ENCODE peak calls at places on chromosomes 1 and 21, in eight cellular contexts. B is stomach; F is transverse colon; E is adrenal gland; T is breast epithelium; R is heart left ventricle; C is K562; L is CD4-positive, alpha-beta T cell. I is an unnamed sample.

GRCh38 chr1:115098979-115099692 is 9.8 kb upstream of the TSPAN2 start:
- DNase-seq in B (peak; percentile 52), F (peak; percentile 72), E (no peak), T (no peak), R (peak; percentile 21), C (no peak), L (peak; percentile 88), I (peak; percentile 41)

GRCh38 chr1:234554478-234555311 is 55.3 kb downstream of the IRF2BP2 start:
- DNase-seq in B (no peak), F (no peak), E (peak; percentile 10), T (no peak), R (no peak), C (peak; percentile 56), L (no peak), I (no peak)

GRCh38 chr1:7745783-7746182 is 25.3 kb upstream of the VAMP3 start:
- DNase-seq in B (no peak), F (no peak), E (no peak), T (peak; percentile 60), R (no peak), C (no peak), L (no peak), I (peak; percentile 90)

GRCh38 chr1:45038240-45038639 is 26.2 kb downstream of the UROD start:
- DNase-seq in B (no peak), F (no peak), E (no peak), T (no peak), R (no peak), C (no peak), L (no peak), I (no peak)

GRCh38 chr1:35444519-35444774 is 112.8 kb downstream of the KIAA0319L start:
- DNase-seq in B (no peak), F (no peak), E (no peak), T (no peak), R (no peak), C (no peak), L (no peak), I (no peak)

GRCh38 chr21:27346041-27346448 is 379.2 kb upstream of the ADAMTS5 start:
- DNase-seq in B (no peak), F (no peak), E (no peak), T (no peak), R (no peak), C (no peak), L (no peak), I (peak; percentile 5)

GRCh38 chr1:73065585-73065984 is 783.2 kb upstream of the NEGR1 start:
- DNase-seq in B (no peak), F (no peak), E (no peak), T (no peak), R (no peak), C (no peak), L (no peak), I (no peak)

GRCh38 chr1:228401782-228402637 is 4.6 kb downstream of the TRIM11 start:
- DNase-seq in B (no peak), F (no peak), E (no peak), T (no peak), R (no peak), C (no peak), L (no peak), I (no peak)

GRCh38 chr1:81329061-81329460 is 471.7 kb upstream of the ADGRL2 start:
- DNase-seq in B (no peak), F (no peak), E (no peak), T (no peak), R (no peak), C (no peak), L (no peak), I (no peak)

GRCh38 chr1:203454986-203455471 is 20.6 kb upstream of the PRELP start:
- DNase-seq in B (no peak), F (no peak), E (no peak), T (no peak), R (no peak), C (no peak), L (no peak), I (no peak)

GRCh38 chr1:44802306-44803061 is 2.3 kb downstream of the PLK3 start:
- DNase-seq in B (no peak), F (no peak), E (peak; percentile 29), T (no peak), R (peak; percentile 22), C (peak; percentile 68), L (peak; percentile 17), I (no peak)

GRCh38 chr1:212482352-212483153 is 49.8 kb downstream of the NENF start:
- DNase-seq in B (no peak), F (peak; percentile 44), E (no peak), T (no peak), R (no peak), C (no peak), L (no peak), I (peak; percentile 38)

GRCh38 chr1:191519519-191519918 is 638.7 kb upstream of the RGS18 start:
- DNase-seq in B (no peak), F (no peak), E (no peak), T (no peak), R (no peak), C (no peak), L (no peak), I (no peak)

GRCh38 chr1:229887043-229887822 is 179.8 kb upstream of the GALNT2 start:
- DNase-seq in B (peak; percentile 31), F (no peak), E (no peak), T (no peak), R (peak; percentile 48), C (no peak), L (no peak), I (peak; percentile 97)

GRCh38 chr1:81954388-81955023 is 153.8 kb downstream of the ADGRL2 start:
- DNase-seq in B (no peak), F (no peak), E (no peak), T (no peak), R (no peak), C (no peak), L (no peak), I (no peak)

GRCh38 chr1:234531181-234532132 is 52.5 kb upstream of the TARBP1 start:
- DNase-seq in B (peak; percentile 62), F (peak; percentile 44), E (peak; percentile 48), T (peak; percentile 82), R (peak; percentile 77), C (no peak), L (no peak), I (peak; percentile 53)

GRCh38 chr1:219906924-219907771 is 21.2 kb downstream of the SLC30A10 start:
- DNase-seq in B (no peak), F (no peak), E (no peak), T (no peak), R (no peak), C (peak; percentile 87), L (no peak), I (no peak)

GRCh38 chr1:9689971-9690381 is 38.4 kb downstream of the PIK3CD start:
- DNase-seq in B (peak; percentile 30), F (peak; percentile 38), E (no peak), T (no peak), R (peak; percentile 25), C (peak; percentile 58), L (peak; percentile 18), I (no peak)

GRCh38 chr1:151710187-151710586 is 6.4 kb downstream of the CELF3 start:
- DNase-seq in B (no peak), F (no peak), E (no peak), T (no peak), R (no peak), C (peak; percentile 74), L (peak; percentile 29), I (no peak)

GRCh38 chr1:215878128-215878527 is 311.0 kb downstream of the KCTD3 start:
- DNase-seq in B (no peak), F (no peak), E (no peak), T (no peak), R (no peak), C (no peak), L (no peak), I (no peak)

GRCh38 chr1:159953866-159954515 is at the start of gene SLAMF9:
- DNase-seq in B (no peak), F (no peak), E (no peak), T (no peak), R (no peak), C (no peak), L (no peak), I (peak; percentile 57)

GRCh38 chr1:31872658-31873636 is 57.1 kb upstream of the SPOCD1 start:
- DNase-seq in B (no peak), F (no peak), E (no peak), T (no peak), R (no peak), C (no peak), L (no peak), I (no peak)

GRCh38 chr1:205706601-205707502 is 26.5 kb upstream of the SLC45A3 start:
- DNase-seq in B (no peak), F (no peak), E (no peak), T (no peak), R (no peak), C (peak; percentile 36), L (no peak), I (no peak)
- TF ChIP-seq CTCF in B (no peak), F (no peak), E (no peak), T (no peak), R (no peak), C (no peak), L (no peak), I (no peak)

GRCh38 chr1:247043406-247043805 is 35.2 kb downstream of the ZNF670 start:
- DNase-seq in B (no peak), F (no peak), E (no peak), T (no peak), R (no peak), C (no peak), L (no peak), I (no peak)
- H3K9me3 ChIP-seq in B (peaks cover 52% of the 10 kb centered on the region), F (peaks cover 59% of the 10 kb centered on the region), E (no peaks in the 10 kb centered on the region), T (peaks cover 60% of the 10 kb centered on the region), R (no peaks in the 10 kb centered on the region), C (peaks cover 30% of the 10 kb centered on the region), L (peaks cover 95% of the 10 kb centered on the region), I (peaks cover 41% of the 10 kb centered on the region)

DNA sequence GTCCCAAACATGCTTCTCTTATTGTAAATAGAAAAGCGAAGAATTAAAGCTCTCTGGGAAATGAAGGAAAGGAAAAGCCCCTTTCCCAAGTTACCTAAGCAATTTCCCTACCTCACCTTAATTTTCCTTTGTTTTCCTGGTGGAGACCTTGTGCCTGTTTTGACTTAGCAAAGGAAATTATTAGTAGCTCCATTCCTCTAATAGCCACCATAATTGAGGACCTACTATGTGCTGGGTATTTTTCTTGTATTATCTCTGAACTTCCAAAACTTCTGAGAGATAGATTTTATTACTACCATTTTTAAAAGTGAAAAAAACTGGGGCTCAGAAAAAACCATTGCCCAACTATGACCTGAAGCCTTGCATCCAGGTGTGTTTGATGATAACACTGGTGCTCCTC is 39.3 kb downstream of the BCL9 start:
- DNase-seq in B (no peak), F (no peak), E (no peak), T (no peak), R (no peak), C (no peak), L (no peak), I (no peak)
- H3K27ac ChIP-seq in B (no peak overlapping the region), F (no peak overlapping the region), E (no peak overlapping the region), T (no peak overlapping the region), R (no peak overlapping the region), C (no peak overlapping the region), L (no peak overlapping the region), I (no peak overlapping the region)

GRCh38 chr1:38873027-38873969 is at the start of gene MYCBP:
- DNase-seq in B (peak; percentile 96), F (peak; percentile 97), E (peak; percentile 96), T (peak; percentile 92), R (peak; percentile 97), C (peak; percentile 98), L (peak; percentile 94), I (peak; percentile 94)
- TF ChIP-seq CTCF in B (peak; percentile 17), F (peak; percentile 23), E (peak; percentile 22), T (peak; percentile 33), R (peak; percentile 45), C (peak; percentile 2), L (no peak), I (no peak)